ENCODE peak calls at places on chromosomes 4 and X, in four cellular contexts. Q, I, M and C are unnamed samples.
A peak's percentile ranks its signal among the peaks of the same experiment; 100 is the strongest.

GRCh38 chr4:15317246-15317645 is 110.6 kb upstream of the C1QTNF7 start:
- DNase-seq in I (no peak), M (no peak), Q (no peak), C (no peak)

GRCh38 chr4:14916554-14917304 is 85.6 kb upstream of the CPEB2 start:
- DNase-seq in Q (peak; percentile 89), I (no peak), M (no peak), C (no peak)

GRCh38 chrX:97850911-97851310 is 967.2 kb downstream of the RPA4 start:
- DNase-seq in M (no peak), I (no peak), Q (no peak), C (no peak)

GRCh38 chrX:410296-410695 is 23.6 kb upstream of the PPP2R3B start:
- DNase-seq in I (no peak), Q (no peak), M (no peak), C (no peak)

GRCh38 chr4:124203613-124204284 is 508.8 kb downstream of the ANKRD50 start:
- DNase-seq in I (no peak), Q (peak; percentile 63), M (no peak), C (no peak)

GRCh38 chr4:74004668-74005067 is 6.2 kb upstream of the CXCL5 start:
- DNase-seq in M (no peak), I (no peak), Q (no peak), C (no peak)

GRCh38 chr4:176575141-176575731 is 217.5 kb downstream of the VEGFC start:
- DNase-seq in Q (no peak), I (no peak), M (no peak), C (no peak)

GRCh38 chr4:159117968-159118367 is 15.1 kb downstream of the RAPGEF2 start:
- DNase-seq in I (no peak), Q (peak; percentile 11), M (no peak), C (no peak)

GRCh38 chrX:1537031-1537715 is at the start of gene P2RY8:
- DNase-seq in I (peak; percentile 91), Q (peak; percentile 19), M (no peak), C (peak; percentile 67)